ENCODE peak calls at places on chromosomes 16 and 17, in seven cellular contexts. O is NCI-H2171 treated with DMSO at 0.1 percent for 48 hours; N is NCI-H1105 treated with DMSO at 0.1 percent for 48 hours; S is A549; T is hepatocyte; Z is amygdala; P is stimulated activated naive CD4-positive, alpha-beta T cell. X is an unnamed sample.

GRCh38 chr16:68429081-68429740 is 19.1 kb downstream of the SMPD3 start:
- DNase-seq in S (no peak), T (no peak), O (no peak), N (no peak), P (no peak), Z (no peak), X (no peak)

GRCh38 chr16:66894948-66895696 is 14.8 kb downstream of the PDP2 start:
- DNase-seq in O (peak), Z (peak), P (peak), T (peak), S (peak), N (peak), X (peak)

GRCh38 chr17:43601280-43602050 is 55.3 kb upstream of the ETV4 start:
- DNase-seq in P (no peak), Z (no peak), O (no peak), T (no peak), N (no peak), S (no peak), X (no peak)

GRCh38 chr16:87580855-87581261 is 21.4 kb upstream of the JPH3 start:
- DNase-seq in N (no peak), T (no peak), S (peak), O (no peak), Z (no peak), P (no peak), X (peak)

GRCh38 chr16:72850021-72850420 is 197.9 kb downstream of the ZFHX3 start:
- DNase-seq in P (no peak), T (no peak), S (no peak), Z (no peak), O (no peak), N (no peak), X (no peak)

GRCh38 chr17:15157051-15157450 is 108.1 kb downstream of the PMP22 start:
- DNase-seq in T (no peak), S (no peak), N (no peak), O (no peak), Z (no peak), P (no peak), X (no peak)

GRCh38 chr16:67269766-67270165 is 9.6 kb upstream of the PLEKHG4 start:
- DNase-seq in O (no peak), S (no peak), P (no peak), T (no peak), N (no peak), Z (no peak), X (no peak)

GRCh38 chr16:56847173-56847948 is 17.6 kb upstream of the SLC12A3 start:
- DNase-seq in N (no peak), S (no peak), O (no peak), T (no peak), P (no peak), Z (no peak), X (no peak)

GRCh38 chr17:77349976-77350830 is 209.4 kb downstream of the SEC14L1 start:
- DNase-seq in P (no peak), T (peak), Z (no peak), N (no peak), O (no peak), S (no peak), X (no peak)

GRCh38 chr16:53781023-53781605 is 77.2 kb downstream of the FTO start:
- DNase-seq in O (no peak), Z (no peak), N (no peak), P (no peak), T (no peak), S (peak), X (no peak)

GRCh38 chr17:2943971-2944370 is 119.4 kb downstream of the OR1D5 start:
- DNase-seq in S (no peak), O (no peak), Z (no peak), P (no peak), N (no peak), T (no peak), X (no peak)

GRCh38 chr16:58500329-58501241 is 642 bp downstream of the NDRG4 start:
- DNase-seq in T (peak), O (peak), N (peak), P (no peak), S (no peak), Z (no peak), X (no peak)

GRCh38 chr17:2076461-2076984 is 21.6 kb downstream of the HIC1 start:
- DNase-seq in T (peak), P (no peak), S (no peak), N (no peak), O (peak), Z (no peak), X (no peak)

GRCh38 chr17:2867441-2868424 is 71.5 kb downstream of the RAP1GAP2 start:
- DNase-seq in T (no peak), P (no peak), N (no peak), Z (no peak), S (peak), O (no peak), X (no peak)

GRCh38 chr16:35391328-35391727 is 1931.9 kb downstream of the TP53TG3F start:
- DNase-seq in N (peak), T (no peak), S (peak), O (peak), P (no peak), Z (peak), X (peak)

GRCh38 chr17:35799942-35800341 is 4.5 kb upstream of the MMP28 start:
- DNase-seq in N (peak), Z (no peak), O (no peak), P (no peak), T (peak), S (peak), X (no peak)

GRCh38 chr16:24046442-24046841 is 209.7 kb upstream of the CACNG3 start:
- DNase-seq in P (no peak), N (no peak), S (no peak), O (no peak), Z (no peak), T (no peak), X (no peak)

GRCh38 chr17:40451420-40451819 is 8.2 kb downstream of the IGFBP4 start:
- DNase-seq in O (no peak), S (no peak), T (peak), Z (no peak), N (no peak), P (no peak), X (no peak)

GRCh38 chr17:5877948-5878347 is 192.2 kb upstream of the WSCD1 start:
- DNase-seq in P (no peak), T (no peak), O (no peak), Z (peak), N (no peak), S (no peak), X (no peak)

GRCh38 chr17:65055280-65055707 is 1.2 kb downstream of the GNA13 start:
- DNase-seq in Z (no peak), P (no peak), S (no peak), T (no peak), N (no peak), O (no peak), X (no peak)

GRCh38 chr16:57374067-57374534 is 1.8 kb downstream of the CX3CL1 start:
- DNase-seq in S (no peak), T (no peak), N (no peak), Z (no peak), O (peak), P (no peak), X (peak)

X was measured in activated naive CD8-positive, alpha-beta T cell treated with anti-CD3 and anti-CD28 coated beads, Interleukin-2, amount 50 U/mL, for 24 hours.